ENCODE peak calls at places on chromosomes 5 and 9, in ten cellular contexts. R is NCI-H1930; N is adrenal gland; X is progenitor cell of endocrine pancreas; Q is central memory CD4-positive, alpha-beta T cell; B is brain pericyte; C is IMR-90; M is HFFc6; A is stimulated activated CD8-positive, alpha-beta memory T cell treated with anti-CD3 and anti-CD28 coated beads, Interleukin-7, amount 100 ng/mL, for 24 hours; K is epithelial cell of esophagus. V is an unnamed sample.

GRCh38 chr5:161676109-161676508 is 9.4 kb upstream of the GABRA6 start:
- DNase-seq in K (peak), R (no peak), M (no peak), Q (no peak), N (peak), C (no peak), B (no peak), A (no peak), X (no peak), V (no peak)

GRCh38 chr5:88724201-88724600 is 158.8 kb downstream of the MEF2C start:
- DNase-seq in N (no peak), Q (no peak), B (no peak), M (peak), X (no peak), C (peak), K (peak), A (no peak), R (no peak), V (no peak)

GRCh38 chr5:126736141-126736540 is 40.8 kb upstream of the LMNB1 start:
- DNase-seq in M (peak), K (peak), C (peak), A (no peak), X (no peak), N (no peak), B (no peak), Q (no peak), R (no peak), V (no peak)

GRCh38 chr9:114237781-114238180 is 82.4 kb downstream of the COL27A1 start:
- DNase-seq in Q (no peak), C (no peak), X (no peak), A (no peak), N (no peak), M (no peak), B (no peak), K (no peak), R (no peak), V (peak)

GRCh38 chr9:124769451-124770358 is 1.4 kb downstream of the NR6A1 start:
- DNase-seq in R (no peak), X (no peak), B (no peak), M (no peak), Q (no peak), N (no peak), A (no peak), C (no peak), K (no peak), V (peak)

GRCh38 chr5:61949054-61949679 is 356.8 kb upstream of the KIF2A start:
- DNase-seq in R (no peak), X (no peak), C (no peak), A (no peak), K (no peak), B (no peak), Q (no peak), M (no peak), N (no peak), V (no peak)

GRCh38 chr5:124841829-124842712 is 95.6 kb upstream of the ZNF608 start:
- DNase-seq in K (peak), A (no peak), Q (no peak), C (peak), B (no peak), X (no peak), R (no peak), N (no peak), M (no peak), V (peak)

GRCh38 chr9:127667127-127667844 is 39.5 kb upstream of the CFAP157 start:
- DNase-seq in X (no peak), A (no peak), B (no peak), R (no peak), K (no peak), C (peak), Q (no peak), M (no peak), N (no peak), V (no peak)

GRCh38 chr5:139646912-139647391 is 1.2 kb upstream of the CXXC5 start:
- DNase-seq in B (no peak), A (no peak), Q (no peak), R (no peak), M (no peak), N (peak), K (no peak), C (no peak), X (no peak), V (no peak)

GRCh38 chr9:113298924-113299770 is 4.0 kb downstream of the RNF183 start:
- DNase-seq in Q (no peak), C (no peak), R (no peak), K (no peak), B (no peak), M (no peak), N (no peak), X (no peak), A (no peak), V (no peak)

GRCh38 chr5:73104326-73104725 is 16.0 kb upstream of the TMEM171 start:
- DNase-seq in C (no peak), R (no peak), N (no peak), X (no peak), B (no peak), A (no peak), M (no peak), Q (no peak), K (no peak), V (no peak)

GRCh38 chr5:68159251-68159951 is 56.2 kb upstream of the PIK3R1 start:
- DNase-seq in N (no peak), R (no peak), A (no peak), Q (no peak), X (no peak), K (no peak), B (no peak), C (no peak), M (no peak), V (peak)

GRCh38 chr5:141841376-141841775 is 36.8 kb downstream of the PCDH1 start:
- DNase-seq in C (no peak), N (no peak), A (no peak), M (no peak), R (no peak), B (no peak), X (no peak), Q (no peak), K (no peak), V (no peak)